ENCODE peak calls at places on chromosome 3, in ten cellular contexts. C is AG20443; J is hippocampal formation; E is stimulated activated naive B cell treated with anti-CD40 and anti-IgM and Interleukin-4, amounts not matched to agents 10 μg/mL and 1 μg/mL and 100 μg/mL, for 72 hours; T is nucleus accumbens; L is brain microvascular endothelial cell; B is M059J; Z is HCT116; P is AG10803; F is ELF-1. V is an unnamed sample.

GRCh38 chr3:123751478-123751877 is 132.7 kb downstream of the MYLK start:
- DNase-seq in C (peak), J (no peak), E (no peak), T (no peak), L (no peak), B (peak), Z (no peak), P (peak), F (no peak), V (no peak)

GRCh38 chr3:192929755-192930491 is 12.3 kb upstream of the MB21D2 start:
- DNase-seq in C (no peak), J (no peak), E (no peak), T (no peak), L (peak), B (no peak), Z (no peak), P (peak), F (no peak), V (no peak)

GRCh38 chr3:114417265-114417664 is 123.4 kb downstream of the TIGIT start:
- DNase-seq in C (no peak), J (no peak), E (no peak), T (no peak), L (no peak), B (peak), Z (no peak), P (peak), F (no peak), V (no peak)

GRCh38 chr3:147656023-147656422 is 246.9 kb downstream of the ZIC1 start:
- DNase-seq in C (no peak), J (no peak), E (no peak), T (no peak), L (peak), B (peak), Z (no peak), P (peak), F (no peak), V (no peak)

GRCh38 chr3:111998661-111999641 is at the start of gene TAGLN3:
- DNase-seq in C (peak), J (peak), E (no peak), T (peak), L (no peak), B (peak), Z (no peak), P (no peak), F (peak), V (no peak)

GRCh38 chr3:104750581-104750980 is 616.1 kb upstream of the ALCAM start:
- DNase-seq in C (peak), J (no peak), E (no peak), T (no peak), L (no peak), B (no peak), Z (no peak), P (peak), F (no peak), V (no peak)

GRCh38 chr3:64408770-64409169 is 183.5 kb upstream of the PRICKLE2 start:
- DNase-seq in C (peak), J (no peak), E (no peak), T (no peak), L (no peak), B (no peak), Z (no peak), P (no peak), F (no peak), V (no peak)

GRCh38 chr3:94285874-94286273 is 223.0 kb downstream of the NSUN3 start:
- DNase-seq in C (no peak), J (no peak), E (no peak), T (no peak), L (no peak), B (no peak), Z (no peak), P (peak), F (no peak), V (no peak)

GRCh38 chr3:172138792-172139507 is 99.6 kb downstream of the FNDC3B start:
- DNase-seq in C (no peak), J (peak), E (no peak), T (peak), L (peak), B (peak), Z (no peak), P (no peak), F (no peak), V (peak)

GRCh38 chr3:100802126-100802525 is 92.8 kb downstream of the TFG start:
- DNase-seq in C (no peak), J (no peak), E (no peak), T (no peak), L (peak), B (peak), Z (no peak), P (no peak), F (no peak), V (no peak)

GRCh38 chr3:6228958-6229683 is 631.8 kb upstream of the GRM7 start:
- DNase-seq in C (no peak), J (no peak), E (no peak), T (no peak), L (no peak), B (no peak), Z (no peak), P (no peak), F (no peak), V (no peak)

GRCh38 chr3:112640333-112640863 is 545 bp downstream of the CCDC80 start:
- DNase-seq in C (peak), J (no peak), E (no peak), T (no peak), L (peak), B (peak), Z (no peak), P (peak), F (peak), V (no peak)

GRCh38 chr3:49638445-49638844 is 35.7 kb upstream of the APEH start:
- DNase-seq in C (peak), J (no peak), E (no peak), T (no peak), L (peak), B (peak), Z (peak), P (peak), F (peak), V (no peak)

GRCh38 chr3:45783667-45784066 is 12.7 kb downstream of the SLC6A20 start:
- DNase-seq in C (no peak), J (no peak), E (no peak), T (no peak), L (no peak), B (no peak), Z (no peak), P (no peak), F (no peak), V (no peak)

GRCh38 chr3:194730369-194730768 is 44.7 kb downstream of the FAM43A start:
- DNase-seq in C (no peak), J (no peak), E (no peak), T (no peak), L (no peak), B (peak), Z (no peak), P (peak), F (peak), V (no peak)

GRCh38 chr3:50654196-50654595 is 20.5 kb upstream of the DOCK3 start:
- DNase-seq in C (no peak), J (no peak), E (no peak), T (no peak), L (no peak), B (no peak), Z (no peak), P (no peak), F (no peak), V (no peak)

GRCh38 chr3:87625911-87626310 is 349.5 kb upstream of the POU1F1 start:
- DNase-seq in C (no peak), J (no peak), E (no peak), T (no peak), L (peak), B (no peak), Z (no peak), P (no peak), F (no peak), V (no peak)